ENCODE peak calls at places on chromosomes 7 and 10, in eight cellular contexts. M is astrocyte of the cerebellum, D is GM06990, P is transverse colon, Q is NCI-H446 treated with DMSO at 0.1 percent for 48 hours, Z is HFFc6, A is neuronal stem cell, I is NCI-H1436. K is an unnamed sample.

GRCh38 chr7:70434821-70435220 is 697.1 kb upstream of the GALNT17 start:
- DNase-seq in D (no peak), A (no peak), M (no peak), Q (no peak), P (no peak), I (no peak), Z (no peak), K (no peak)

GRCh38 chr10:128178319-128178937 is 52.2 kb upstream of the MKI67 start:
- DNase-seq in D (peak), M (no peak), A (peak), Q (no peak), I (no peak), P (peak), Z (no peak), K (no peak)

GRCh38 chr7:15081891-15082290 is 179.3 kb upstream of the DGKB start:
- DNase-seq in Z (no peak), I (no peak), A (no peak), Q (no peak), P (no peak), M (no peak), D (no peak), K (no peak)

GRCh38 chr7:105690286-105690915 is 109.1 kb upstream of the EFCAB10 start:
- DNase-seq in D (no peak), M (no peak), P (no peak), I (peak), A (no peak), Q (no peak), Z (peak), K (no peak)

GRCh38 chr10:9302142-9302746 is 1247.8 kb downstream of the GATA3 start:
- DNase-seq in P (no peak), D (no peak), Q (no peak), A (peak), I (peak), M (peak), Z (peak), K (no peak)

GRCh38 chr7:55276896-55277295 is 88.2 kb upstream of the LANCL2 start:
- DNase-seq in P (no peak), I (no peak), D (no peak), A (no peak), Z (no peak), M (no peak), Q (no peak), K (no peak)

GRCh38 chr7:36658603-36659516 is 65.4 kb downstream of the AOAH start:
- DNase-seq in I (no peak), D (no peak), P (no peak), A (peak), Q (no peak), M (peak), Z (peak), K (no peak)

GRCh38 chr10:13271552-13272163 is 28.2 kb downstream of the PHYH start:
- DNase-seq in A (no peak), I (peak), D (peak), Q (no peak), P (peak), M (no peak), Z (no peak), K (peak)

GRCh38 chr10:36721851-36722250 is 403.5 kb upstream of the ANKRD30A start:
- DNase-seq in M (no peak), Q (no peak), A (no peak), D (no peak), I (no peak), Z (no peak), P (no peak), K (no peak)

GRCh38 chr10:608331-609265 is 80.9 kb downstream of the DIP2C start:
- DNase-seq in M (no peak), A (no peak), P (no peak), Q (no peak), Z (peak), I (no peak), D (no peak), K (no peak)

GRCh38 chr10:24722676-24723385 is 856 bp downstream of the ARHGAP21 start:
- DNase-seq in P (peak), I (no peak), M (no peak), D (peak), Q (no peak), Z (peak), A (peak), K (peak)

GRCh38 chr7:139099181-139099947 is 10.2 kb downstream of the ZC3HAV1 start:
- DNase-seq in M (no peak), Z (no peak), P (no peak), Q (no peak), A (no peak), D (no peak), I (no peak), K (no peak)

GRCh38 chr10:78579995-78580394 is 488.8 kb upstream of the ZMIZ1 start:
- DNase-seq in D (no peak), I (peak), M (peak), Z (no peak), A (peak), Q (peak), P (peak), K (no peak)

GRCh38 chr10:36393800-36394199 is 731.6 kb upstream of the ANKRD30A start:
- DNase-seq in P (no peak), I (no peak), Z (no peak), A (no peak), M (no peak), D (no peak), Q (no peak), K (no peak)

GRCh38 chr10:129191848-129192247 is 275.2 kb upstream of the MGMT start:
- DNase-seq in I (no peak), P (no peak), A (no peak), D (no peak), M (no peak), Q (no peak), Z (no peak), K (no peak)

GRCh38 chr10:103660364-103661197 is 167.1 kb downstream of the NEURL1 start:
- DNase-seq in Q (peak), Z (peak), I (no peak), A (no peak), D (no peak), P (no peak), M (peak), K (no peak)

GRCh38 chr7:27160147-27160545 is 3.7 kb upstream of the HOXA7 start:
- DNase-seq in I (no peak), Q (no peak), D (no peak), A (no peak), Z (no peak), M (no peak), P (peak), K (no peak)

GRCh38 chr7:6648815-6649104 is 11.6 kb downstream of the ZNF316 start:
- DNase-seq in P (no peak), D (no peak), Q (no peak), Z (no peak), M (no peak), A (no peak), I (no peak), K (peak)

GRCh38 chr7:138864667-138865066 is 66.7 kb upstream of the ATP6V0A4 start:
- DNase-seq in Q (no peak), D (no peak), Z (peak), P (no peak), M (no peak), A (no peak), I (no peak), K (no peak)

GRCh38 chr7:32147909-32148308 is 77.7 kb upstream of the PDE1C start:
- DNase-seq in D (no peak), Q (no peak), Z (no peak), I (no peak), A (no peak), P (no peak), M (no peak), K (no peak)

GRCh38 chr10:78472542-78472890 is 438.9 kb downstream of the RPS24 start:
- DNase-seq in Z (no peak), Q (no peak), M (no peak), D (no peak), A (peak), I (peak), P (no peak), K (no peak)

GRCh38 chr7:87359366-87359765 is 13.9 kb downstream of the CROT start:
- DNase-seq in A (no peak), P (no peak), Q (no peak), Z (peak), D (no peak), I (no peak), M (peak), K (no peak)

GRCh38 chr10:15670880-15671279 is 48.8 kb downstream of the ITGA8 start:
- DNase-seq in A (no peak), D (no peak), Q (no peak), P (no peak), M (no peak), Z (no peak), I (no peak), K (no peak)

GRCh38 chr7:122315507-122316466 is 11.2 kb upstream of the FEZF1 start:
- DNase-seq in Q (no peak), P (no peak), I (no peak), M (no peak), Z (no peak), D (no peak), A (no peak), K (no peak)

K was measured in coronary artery.